ENCODE peak calls at places on chromosomes 3 and 15, in eight cellular contexts. O is HFF-Myc; R is heart left ventricle; H is fibroblast of lung; S is heart right ventricle; V is stimulated activated CD4-positive, alpha-beta T cell treated with anti-CD3 and anti-CD28 coated beads, TNF-alpha, amount 100 ng/mL, for 48 hours; J is activated gamma-delta T cell treated with Interleukin-2 at 50 U/mL for 16 hours; U is Right ventricle myocardium superior. K is an unnamed sample.

GRCh38 chr3:50194128-50194902 is 2.9 kb downstream of the GNAT1 start:
- DNase-seq in O (no peak), R (peak), H (peak), S (peak), V (peak), J (peak), U (peak), K (no peak)

GRCh38 chr3:128573707-128574162 is 76.9 kb downstream of the RPN1 start:
- DNase-seq in O (no peak), R (no peak), H (no peak), S (peak), V (no peak), J (no peak), U (peak), K (no peak)

GRCh38 chr3:145219355-145220196 is 941.4 kb downstream of the PLOD2 start:
- DNase-seq in O (no peak), R (no peak), H (no peak), S (no peak), V (no peak), J (no peak), U (no peak), K (no peak)

GRCh38 chr15:65812921-65813320 is 20.8 kb upstream of the DENND4A start:
- DNase-seq in O (no peak), R (no peak), H (no peak), S (no peak), V (no peak), J (no peak), U (no peak), K (no peak)

GRCh38 chr3:194632983-194633348 is 253 bp downstream of the TMEM44 start:
- DNase-seq in O (no peak), R (no peak), H (peak), S (no peak), V (no peak), J (no peak), U (peak), K (no peak)

GRCh38 chr15:99722406-99722805 is 10.8 kb downstream of the LYSMD4 start:
- DNase-seq in O (no peak), R (no peak), H (no peak), S (no peak), V (no peak), J (no peak), U (no peak), K (no peak)

GRCh38 chr3:122245513-122246174 is 62.2 kb downstream of the CASR start:
- DNase-seq in O (no peak), R (no peak), H (peak), S (no peak), V (no peak), J (no peak), U (no peak), K (peak)

GRCh38 chr3:98557324-98558010 is 25.7 kb downstream of the GPR15 start:
- DNase-seq in O (no peak), R (no peak), H (peak), S (no peak), V (peak), J (no peak), U (no peak), K (no peak)

GRCh38 chr3:180913582-180914404 is 1.3 kb downstream of the FXR1 start:
- DNase-seq in O (peak), R (no peak), H (peak), S (no peak), V (no peak), J (no peak), U (no peak), K (no peak)

GRCh38 chr3:12966847-12967750 is 106.1 kb downstream of the IQSEC1 start:
- DNase-seq in O (no peak), R (peak), H (peak), S (no peak), V (no peak), J (no peak), U (peak), K (no peak)

GRCh38 chr3:159775372-159775961 is 213.2 kb upstream of the IL12A start:
- DNase-seq in O (peak), R (no peak), H (peak), S (peak), V (no peak), J (no peak), U (peak), K (peak)

GRCh38 chr15:91589360-91589759 is 264.1 kb upstream of the SLCO3A1 start:
- DNase-seq in O (no peak), R (no peak), H (no peak), S (no peak), V (peak), J (no peak), U (no peak), K (no peak)

GRCh38 chr15:78808550-78808949 is 2.7 kb downstream of the ADAMTS7 start:
- DNase-seq in O (peak), R (no peak), H (peak), S (peak), V (no peak), J (no peak), U (peak), K (no peak)

GRCh38 chr3:156554842-156555687 is at the start of gene SSR3:
- DNase-seq in O (peak), R (peak), H (peak), S (peak), V (peak), J (peak), U (peak), K (peak)

GRCh38 chr3:61807865-61808276 is 246.5 kb downstream of the PTPRG start:
- DNase-seq in O (peak), R (no peak), H (peak), S (peak), V (no peak), J (no peak), U (no peak), K (no peak)

GRCh38 chr15:44009056-44009455 is 182.3 kb downstream of the WDR76 start:
- DNase-seq in O (no peak), R (no peak), H (peak), S (no peak), V (no peak), J (no peak), U (no peak), K (peak)

GRCh38 chr3:172321035-172321434 is 127.2 kb downstream of the GHSR start:
- DNase-seq in O (no peak), R (no peak), H (no peak), S (no peak), V (no peak), J (no peak), U (no peak), K (no peak)

GRCh38 chr3:134959516-134959915 is 164.5 kb downstream of the EPHB1 start:
- DNase-seq in O (no peak), R (no peak), H (no peak), S (no peak), V (no peak), J (no peak), U (no peak), K (no peak)

GRCh38 chr3:139533781-139534443 is 5.6 kb downstream of the RBP1 start:
- DNase-seq in O (no peak), R (no peak), H (peak), S (peak), V (no peak), J (no peak), U (peak), K (peak)

GRCh38 chr3:9422712-9423424 is 25.5 kb downstream of the SETD5 start:
- DNase-seq in O (peak), R (no peak), H (peak), S (peak), V (no peak), J (no peak), U (peak), K (peak)

GRCh38 chr15:72155021-72155621 is 36.9 kb downstream of the SENP8 start:
- DNase-seq in O (peak), R (peak), H (peak), S (peak), V (no peak), J (no peak), U (peak), K (no peak)

GRCh38 chr15:59221479-59221878 is 14.8 kb downstream of the LDHAL6B start:
- DNase-seq in O (no peak), R (no peak), H (no peak), S (no peak), V (no peak), J (no peak), U (no peak), K (no peak)

GRCh38 chr3:14816359-14816758 is 2.4 kb upstream of the FGD5 start:
- DNase-seq in O (no peak), R (no peak), H (no peak), S (no peak), V (no peak), J (no peak), U (no peak), K (no peak)

GRCh38 chr3:36366308-36366707 is 14.0 kb upstream of the STAC start:
- DNase-seq in O (no peak), R (no peak), H (no peak), S (no peak), V (no peak), J (no peak), U (no peak), K (no peak)

GRCh38 chr3:110656394-110656793 is 415.2 kb upstream of the NECTIN3 start:
- DNase-seq in O (no peak), R (no peak), H (no peak), S (no peak), V (no peak), J (no peak), U (no peak), K (no peak)

GRCh38 chr3:15367059-15367458 is 34.7 kb upstream of the SH3BP5 start:
- DNase-seq in O (no peak), R (no peak), H (peak), S (no peak), V (no peak), J (no peak), U (no peak), K (no peak)

GRCh38 chr15:33086500-33087141 is 107.9 kb downstream of the FMN1 start:
- DNase-seq in O (peak), R (no peak), H (peak), S (no peak), V (no peak), J (no peak), U (no peak), K (no peak)

GRCh38 chr3:39903253-39903652 is 93.8 kb downstream of the MYRIP start:
- DNase-seq in O (no peak), R (no peak), H (no peak), S (no peak), V (no peak), J (no peak), U (no peak), K (no peak)

GRCh38 chr3:69299344-69299743 is 86.5 kb downstream of the FRMD4B start:
- DNase-seq in O (no peak), R (no peak), H (peak), S (no peak), V (no peak), J (no peak), U (no peak), K (no peak)

GRCh38 chr3:187734841-187735240 is 10.4 kb downstream of the BCL6 start:
- DNase-seq in O (no peak), R (no peak), H (peak), S (no peak), V (no peak), J (no peak), U (no peak), K (no peak)

GRCh38 chr3:114899186-114899931 is 247.7 kb downstream of the ZBTB20 start:
- DNase-seq in O (no peak), R (no peak), H (no peak), S (no peak), V (no peak), J (no peak), U (no peak), K (no peak)

GRCh38 chr15:67836477-67836876 is 3.4 kb downstream of the RNU6-1 start:
- DNase-seq in O (no peak), R (no peak), H (no peak), S (no peak), V (no peak), J (peak), U (no peak), K (no peak)

K was measured in AG04450.